ENCODE peak calls at places on chromosome 18, in seven cellular contexts. One of them, this sample, is unnamed. For H3K27me3, the result is how much of the 10 kb centered on the place peaks cover.

GRCh38 chr18:64037812-64038414 is 68.0 kb downstream of the SERPINB8 start:
- DNase-seq in hepatocyte: peak
- DNase-seq in ascending aorta: no peak
- DNase-seq in fibroblast of lung: peak
- DNase-seq in IMR-90: peak
- DNase-seq in mammary epithelial cell: peak
- DNase-seq in lower lobe of right lung: no peak
- DNase-seq in this sample: no peak

GRCh38 chr18:1846640-1847039 is 724.7 kb downstream of the METTL4 start:
- DNase-seq in hepatocyte: no peak
- DNase-seq in ascending aorta: no peak
- DNase-seq in fibroblast of lung: no peak
- DNase-seq in IMR-90: no peak
- DNase-seq in mammary epithelial cell: peak
- DNase-seq in lower lobe of right lung: no peak
- DNase-seq in this sample: no peak

GRCh38 chr18:10787293-10787901 is 261.6 kb downstream of the NAPG start:
- DNase-seq in hepatocyte: peak
- DNase-seq in ascending aorta: peak
- DNase-seq in fibroblast of lung: peak
- DNase-seq in IMR-90: peak
- DNase-seq in mammary epithelial cell: peak
- DNase-seq in lower lobe of right lung: peak
- DNase-seq in this sample: peak

GRCh38 chr18:14916181-14916580 is 168.2 kb downstream of the ANKRD30B start:
- DNase-seq in hepatocyte: no peak
- DNase-seq in ascending aorta: no peak
- DNase-seq in fibroblast of lung: no peak
- DNase-seq in IMR-90: no peak
- DNase-seq in mammary epithelial cell: no peak
- DNase-seq in lower lobe of right lung: no peak
- DNase-seq in this sample: no peak

GRCh38 chr18:32289480-32290075 is 99.7 kb downstream of the MEP1B start:
- DNase-seq in hepatocyte: peak
- DNase-seq in ascending aorta: no peak
- DNase-seq in fibroblast of lung: peak
- DNase-seq in IMR-90: peak
- DNase-seq in mammary epithelial cell: peak
- DNase-seq in lower lobe of right lung: no peak
- DNase-seq in this sample: peak

GRCh38 chr18:7722955-7723354 is 155.8 kb downstream of the PTPRM start:
- DNase-seq in hepatocyte: no peak
- DNase-seq in ascending aorta: no peak
- DNase-seq in fibroblast of lung: no peak
- DNase-seq in IMR-90: no peak
- DNase-seq in mammary epithelial cell: no peak
- DNase-seq in lower lobe of right lung: no peak
- DNase-seq in this sample: no peak

GRCh38 chr18:35268811-35269210 is 21.2 kb downstream of the ZSCAN30 start:
- DNase-seq in hepatocyte: no peak
- DNase-seq in ascending aorta: no peak
- DNase-seq in fibroblast of lung: no peak
- DNase-seq in IMR-90: no peak
- DNase-seq in mammary epithelial cell: no peak
- DNase-seq in lower lobe of right lung: no peak
- DNase-seq in this sample: no peak

GRCh38 chr18:46169464-46169941 is 65.3 kb downstream of the HAUS1 start:
- DNase-seq in hepatocyte: no peak
- DNase-seq in ascending aorta: no peak
- DNase-seq in fibroblast of lung: peak
- DNase-seq in IMR-90: peak
- DNase-seq in mammary epithelial cell: peak
- DNase-seq in lower lobe of right lung: no peak
- DNase-seq in this sample: no peak

GRCh38 chr18:75052475-75052874 is 156.5 kb downstream of the PTGR3 start:
- DNase-seq in hepatocyte: no peak
- DNase-seq in ascending aorta: no peak
- DNase-seq in fibroblast of lung: no peak
- DNase-seq in IMR-90: no peak
- DNase-seq in mammary epithelial cell: no peak
- DNase-seq in lower lobe of right lung: peak
- DNase-seq in this sample: no peak

GRCh38 chr18:23065234-23065806 is 70.0 kb upstream of the CABLES1 start:
- DNase-seq in hepatocyte: no peak
- DNase-seq in ascending aorta: no peak
- DNase-seq in fibroblast of lung: no peak
- DNase-seq in IMR-90: no peak
- DNase-seq in mammary epithelial cell: no peak
- DNase-seq in lower lobe of right lung: no peak
- DNase-seq in this sample: no peak

GRCh38 chr18:2564373-2564772 is 6.9 kb downstream of the METTL4 start:
- DNase-seq in hepatocyte: no peak
- DNase-seq in ascending aorta: no peak
- DNase-seq in fibroblast of lung: no peak
- DNase-seq in IMR-90: no peak
- DNase-seq in mammary epithelial cell: no peak
- DNase-seq in lower lobe of right lung: no peak
- DNase-seq in this sample: no peak

GRCh38 chr18:60568211-60568610 is 195.6 kb upstream of the MC4R start:
- DNase-seq in hepatocyte: no peak
- DNase-seq in ascending aorta: no peak
- DNase-seq in fibroblast of lung: no peak
- DNase-seq in IMR-90: no peak
- DNase-seq in mammary epithelial cell: no peak
- DNase-seq in lower lobe of right lung: no peak
- DNase-seq in this sample: no peak

GRCh38 chr18:40529478-40529877 is 1425.6 kb upstream of the PIK3C3 start:
- DNase-seq in hepatocyte: no peak
- DNase-seq in ascending aorta: no peak
- DNase-seq in fibroblast of lung: peak
- DNase-seq in IMR-90: peak
- DNase-seq in mammary epithelial cell: peak
- DNase-seq in lower lobe of right lung: no peak
- DNase-seq in this sample: no peak

GRCh38 chr18:9697121-9697520 is 11.0 kb upstream of the RAB31 start:
- DNase-seq in hepatocyte: no peak
- DNase-seq in ascending aorta: peak
- DNase-seq in fibroblast of lung: no peak
- DNase-seq in IMR-90: no peak
- DNase-seq in mammary epithelial cell: no peak
- DNase-seq in lower lobe of right lung: no peak
- DNase-seq in this sample: peak

GRCh38 chr18:36411745-36412168 is 114.2 kb downstream of the FHOD3 start:
- DNase-seq in hepatocyte: no peak
- DNase-seq in ascending aorta: no peak
- DNase-seq in fibroblast of lung: peak
- DNase-seq in IMR-90: peak
- DNase-seq in mammary epithelial cell: no peak
- DNase-seq in lower lobe of right lung: no peak
- DNase-seq in this sample: no peak

GRCh38 chr18:62953663-62954062 is 238.3 kb downstream of the PHLPP1 start:
- DNase-seq in hepatocyte: no peak
- DNase-seq in ascending aorta: no peak
- DNase-seq in fibroblast of lung: no peak
- DNase-seq in IMR-90: no peak
- DNase-seq in mammary epithelial cell: no peak
- DNase-seq in lower lobe of right lung: no peak
- DNase-seq in this sample: no peak

GRCh38 chr18:9612215-9612830 is 2.0 kb downstream of the PPP4R1 start:
- DNase-seq in hepatocyte: peak
- DNase-seq in ascending aorta: no peak
- DNase-seq in fibroblast of lung: peak
- DNase-seq in IMR-90: peak
- DNase-seq in mammary epithelial cell: peak
- DNase-seq in lower lobe of right lung: no peak
- DNase-seq in this sample: no peak

GRCh38 chr18:9743200-9744016 is 35.3 kb downstream of the RAB31 start:
- DNase-seq in hepatocyte: peak
- DNase-seq in ascending aorta: peak
- DNase-seq in fibroblast of lung: peak
- DNase-seq in IMR-90: peak
- DNase-seq in mammary epithelial cell: peak
- DNase-seq in lower lobe of right lung: no peak
- DNase-seq in this sample: no peak

GRCh38 chr18:32271649-32272324 is 81.9 kb downstream of the MEP1B start:
- DNase-seq in hepatocyte: peak
- DNase-seq in ascending aorta: no peak
- DNase-seq in fibroblast of lung: peak
- DNase-seq in IMR-90: peak
- DNase-seq in mammary epithelial cell: peak
- DNase-seq in lower lobe of right lung: no peak
- DNase-seq in this sample: no peak

GRCh38 chr18:12423820-12424219 is 16.1 kb downstream of the PRELID3A start:
- DNase-seq in hepatocyte: peak
- DNase-seq in ascending aorta: no peak
- DNase-seq in fibroblast of lung: no peak
- DNase-seq in IMR-90: no peak
- DNase-seq in mammary epithelial cell: no peak
- DNase-seq in lower lobe of right lung: no peak
- DNase-seq in this sample: no peak

DNA sequence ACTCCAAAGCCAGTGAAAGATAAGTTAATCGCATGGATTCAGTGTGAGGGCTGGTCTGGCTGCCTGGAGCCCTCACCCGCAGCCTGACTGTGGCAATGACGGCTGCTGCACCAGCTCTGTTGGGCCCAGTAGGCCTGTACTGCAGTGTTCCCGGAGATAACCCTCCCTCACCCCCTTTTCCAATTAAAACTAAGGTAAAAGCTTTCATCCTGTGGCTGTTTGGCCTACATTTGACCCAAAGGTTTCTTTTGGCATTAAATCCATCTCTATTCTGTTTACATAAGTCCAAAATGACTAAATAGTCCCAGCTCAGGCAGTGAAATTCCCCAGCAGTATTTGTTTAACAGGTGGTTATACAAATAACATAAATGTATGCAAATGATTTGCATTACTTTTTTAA is 77.8 kb downstream of the ZNF532 start:
- DNase-seq in hepatocyte: no peak
- DNase-seq in ascending aorta: no peak
- DNase-seq in fibroblast of lung: no peak
- DNase-seq in IMR-90: no peak
- DNase-seq in mammary epithelial cell: peak
- DNase-seq in lower lobe of right lung: no peak
- DNase-seq in this sample: no peak
- H3K27ac ChIP-seq in hepatocyte: no peak
- H3K27ac ChIP-seq in ascending aorta: peak
- H3K27ac ChIP-seq in fibroblast of lung: no peak
- H3K27ac ChIP-seq in IMR-90: no peak
- H3K27ac ChIP-seq in mammary epithelial cell: no peak
- H3K27ac ChIP-seq in lower lobe of right lung: no peak
- H3K27ac ChIP-seq in this sample: no peak

GRCh38 chr18:21433436-21433835 is 167.1 kb downstream of the ESCO1 start:
- DNase-seq in hepatocyte: no peak
- DNase-seq in ascending aorta: no peak
- DNase-seq in fibroblast of lung: no peak
- DNase-seq in IMR-90: no peak
- DNase-seq in mammary epithelial cell: peak
- DNase-seq in lower lobe of right lung: no peak
- DNase-seq in this sample: no peak
- H3K27me3 ChIP-seq in hepatocyte: under half
- H3K27me3 ChIP-seq in ascending aorta: under half
- H3K27me3 ChIP-seq in fibroblast of lung: under half
- H3K27me3 ChIP-seq in IMR-90: under half
- H3K27me3 ChIP-seq in mammary epithelial cell: under half
- H3K27me3 ChIP-seq in lower lobe of right lung: under half
- H3K27me3 ChIP-seq in this sample: under half

GRCh38 chr18:48923746-48924580 is 26.8 kb downstream of the SMAD7 start:
- DNase-seq in hepatocyte: peak
- DNase-seq in ascending aorta: no peak
- DNase-seq in fibroblast of lung: peak
- DNase-seq in IMR-90: peak
- DNase-seq in mammary epithelial cell: peak
- DNase-seq in lower lobe of right lung: no peak
- DNase-seq in this sample: no peak

GRCh38 chr18:48924621-48925601 is 25.9 kb downstream of the SMAD7 start:
- DNase-seq in hepatocyte: no peak
- DNase-seq in ascending aorta: no peak
- DNase-seq in fibroblast of lung: no peak
- DNase-seq in IMR-90: no peak
- DNase-seq in mammary epithelial cell: no peak
- DNase-seq in lower lobe of right lung: no peak
- DNase-seq in this sample: no peak

GRCh38 chr18:48921305-48922202 is 29.2 kb downstream of the SMAD7 start:
- DNase-seq in hepatocyte: no peak
- DNase-seq in ascending aorta: peak
- DNase-seq in fibroblast of lung: no peak
- DNase-seq in IMR-90: no peak
- DNase-seq in mammary epithelial cell: no peak
- DNase-seq in lower lobe of right lung: no peak
- DNase-seq in this sample: no peak

GRCh38 chr18:48922203-48922800 is 28.5 kb downstream of the SMAD7 start:
- DNase-seq in hepatocyte: no peak
- DNase-seq in ascending aorta: peak
- DNase-seq in fibroblast of lung: no peak
- DNase-seq in IMR-90: no peak
- DNase-seq in mammary epithelial cell: no peak
- DNase-seq in lower lobe of right lung: no peak
- DNase-seq in this sample: no peak

DNA sequence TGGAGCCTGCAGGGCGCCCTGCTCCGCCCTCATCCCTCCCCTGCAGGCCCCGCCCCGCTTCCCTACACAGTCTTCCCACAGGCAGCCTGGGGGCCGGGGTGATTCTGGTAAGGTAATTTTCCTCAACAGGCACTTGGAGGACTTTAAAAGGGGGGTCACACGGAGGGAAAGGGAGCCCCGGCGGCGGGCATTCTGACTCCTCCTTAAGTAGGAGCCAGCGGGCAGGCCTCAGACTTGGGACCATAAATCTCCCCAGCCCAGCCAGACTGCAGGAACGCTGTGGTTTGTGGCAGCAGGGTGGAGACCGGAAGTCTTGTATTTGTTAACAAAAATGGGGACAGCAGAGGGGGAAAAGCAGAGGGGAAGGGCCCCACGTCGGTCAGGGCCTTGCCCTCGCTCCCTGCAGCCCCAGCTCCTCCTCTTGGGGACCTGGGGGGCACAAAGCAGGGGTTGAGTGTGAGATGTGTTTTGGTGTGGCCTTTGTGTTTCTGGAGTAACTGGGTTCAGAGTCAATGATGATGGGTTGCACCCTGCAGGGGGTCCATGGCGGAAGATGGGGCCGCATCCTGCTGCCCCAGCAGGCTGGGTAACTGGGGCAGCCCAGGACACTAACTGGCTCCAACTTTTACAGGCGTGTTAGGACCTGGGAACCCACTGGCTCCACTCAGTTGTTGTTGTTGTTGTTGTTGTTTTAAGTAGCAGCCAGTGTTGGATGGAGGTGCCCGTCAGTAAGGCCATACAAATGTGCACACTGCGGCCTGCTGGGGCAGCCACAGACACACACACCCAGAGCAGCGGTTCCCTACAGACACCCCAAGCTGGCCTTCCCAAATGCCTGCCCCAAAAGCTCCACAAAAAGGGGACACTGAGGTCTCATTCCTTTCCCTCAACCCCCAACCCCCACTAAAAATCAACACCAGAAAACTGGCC is 27.7 kb downstream of the SMAD7 start:
- DNase-seq in hepatocyte: peak
- DNase-seq in ascending aorta: peak
- DNase-seq in fibroblast of lung: peak
- DNase-seq in IMR-90: peak
- DNase-seq in mammary epithelial cell: peak
- DNase-seq in lower lobe of right lung: peak
- DNase-seq in this sample: peak
- H3K4me3 ChIP-seq in hepatocyte: no peak
- H3K4me3 ChIP-seq in ascending aorta: peak
- H3K4me3 ChIP-seq in fibroblast of lung: peak
- H3K4me3 ChIP-seq in IMR-90: no peak
- H3K4me3 ChIP-seq in mammary epithelial cell: peak
- H3K4me3 ChIP-seq in lower lobe of right lung: peak
- H3K4me3 ChIP-seq in this sample: peak

GRCh38 chr18:38651736-38652135 is 1086.1 kb upstream of the CELF4 start:
- DNase-seq in hepatocyte: no peak
- DNase-seq in ascending aorta: no peak
- DNase-seq in fibroblast of lung: no peak
- DNase-seq in IMR-90: no peak
- DNase-seq in mammary epithelial cell: no peak
- DNase-seq in lower lobe of right lung: no peak
- DNase-seq in this sample: no peak
- H3K27ac ChIP-seq in hepatocyte: no peak
- H3K27ac ChIP-seq in ascending aorta: no peak
- H3K27ac ChIP-seq in fibroblast of lung: no peak
- H3K27ac ChIP-seq in IMR-90: no peak
- H3K27ac ChIP-seq in mammary epithelial cell: no peak
- H3K27ac ChIP-seq in lower lobe of right lung: no peak
- H3K27ac ChIP-seq in this sample: no peak